ENCODE peak calls at places on chromosomes 13 and 19, in five cellular contexts. One of them, this sample, is unnamed.

GRCh38 chr13:23771966-23772365 is 117.2 kb downstream of the MIPEP start:
- DNase-seq in bronchial epithelial cell: peak
- DNase-seq in cardiac fibroblast: peak
- DNase-seq in lower leg skin: no peak
- DNase-seq in fibroblast of pulmonary artery: no peak
- DNase-seq in this sample: no peak

GRCh38 chr13:67299731-67300130 is 69.6 kb upstream of the PCDH9 start:
- DNase-seq in bronchial epithelial cell: peak
- DNase-seq in cardiac fibroblast: peak
- DNase-seq in lower leg skin: no peak
- DNase-seq in fibroblast of pulmonary artery: peak
- DNase-seq in this sample: no peak

GRCh38 chr13:24307211-24308067 is 1.9 kb upstream of the C1QTNF9 start:
- DNase-seq in bronchial epithelial cell: no peak
- DNase-seq in cardiac fibroblast: no peak
- DNase-seq in lower leg skin: no peak
- DNase-seq in fibroblast of pulmonary artery: peak
- DNase-seq in this sample: no peak

GRCh38 chr13:113845723-113846638 is 17.9 kb downstream of the GAS6 start:
- DNase-seq in bronchial epithelial cell: no peak
- DNase-seq in cardiac fibroblast: no peak
- DNase-seq in lower leg skin: no peak
- DNase-seq in fibroblast of pulmonary artery: no peak
- DNase-seq in this sample: no peak

GRCh38 chr19:44682807-44683206 is 11.5 kb downstream of the CEACAM19 start:
- DNase-seq in bronchial epithelial cell: no peak
- DNase-seq in cardiac fibroblast: no peak
- DNase-seq in lower leg skin: no peak
- DNase-seq in fibroblast of pulmonary artery: no peak
- DNase-seq in this sample: no peak

GRCh38 chr13:100694722-100695644 is 20.4 kb upstream of the TMTC4 start:
- DNase-seq in bronchial epithelial cell: peak
- DNase-seq in cardiac fibroblast: peak
- DNase-seq in lower leg skin: no peak
- DNase-seq in fibroblast of pulmonary artery: peak
- DNase-seq in this sample: no peak

GRCh38 chr19:33286899-33287298 is 15.4 kb downstream of the CEBPA start:
- DNase-seq in bronchial epithelial cell: no peak
- DNase-seq in cardiac fibroblast: no peak
- DNase-seq in lower leg skin: no peak
- DNase-seq in fibroblast of pulmonary artery: no peak
- DNase-seq in this sample: peak

GRCh38 chr13:19152403-19152802 is 29.2 kb downstream of the TUBA3C start:
- DNase-seq in bronchial epithelial cell: no peak
- DNase-seq in cardiac fibroblast: no peak
- DNase-seq in lower leg skin: no peak
- DNase-seq in fibroblast of pulmonary artery: no peak
- DNase-seq in this sample: no peak

GRCh38 chr13:103788061-103788652 is 721.9 kb upstream of the SLC10A2 start:
- DNase-seq in bronchial epithelial cell: no peak
- DNase-seq in cardiac fibroblast: no peak
- DNase-seq in lower leg skin: no peak
- DNase-seq in fibroblast of pulmonary artery: peak
- DNase-seq in this sample: no peak

GRCh38 chr19:33401683-33402420 is 28.3 kb downstream of the CEBPG start:
- DNase-seq in bronchial epithelial cell: no peak
- DNase-seq in cardiac fibroblast: no peak
- DNase-seq in lower leg skin: no peak
- DNase-seq in fibroblast of pulmonary artery: no peak
- DNase-seq in this sample: no peak

GRCh38 chr19:33868821-33869412 is 72.2 kb downstream of the KCTD15 start:
- DNase-seq in bronchial epithelial cell: peak
- DNase-seq in cardiac fibroblast: peak
- DNase-seq in lower leg skin: peak
- DNase-seq in fibroblast of pulmonary artery: peak
- DNase-seq in this sample: no peak

GRCh38 chr13:78606471-78607408 is 3.4 kb upstream of the POU4F1 start:
- DNase-seq in bronchial epithelial cell: no peak
- DNase-seq in cardiac fibroblast: no peak
- DNase-seq in lower leg skin: no peak
- DNase-seq in fibroblast of pulmonary artery: no peak
- DNase-seq in this sample: no peak

GRCh38 chr13:30607908-30608307 is 9.8 kb upstream of the USPL1 start:
- DNase-seq in bronchial epithelial cell: peak
- DNase-seq in cardiac fibroblast: peak
- DNase-seq in lower leg skin: no peak
- DNase-seq in fibroblast of pulmonary artery: no peak
- DNase-seq in this sample: peak

GRCh38 chr13:40126301-40127085 is 471.0 kb downstream of the COG6 start:
- DNase-seq in bronchial epithelial cell: peak
- DNase-seq in cardiac fibroblast: no peak
- DNase-seq in lower leg skin: no peak
- DNase-seq in fibroblast of pulmonary artery: no peak
- DNase-seq in this sample: no peak

GRCh38 chr19:43634516-43634876 is 5.2 kb downstream of the CADM4 start:
- DNase-seq in bronchial epithelial cell: no peak
- DNase-seq in cardiac fibroblast: no peak
- DNase-seq in lower leg skin: no peak
- DNase-seq in fibroblast of pulmonary artery: no peak
- DNase-seq in this sample: no peak

GRCh38 chr19:33214621-33215020 is 11.0 kb downstream of the SLC7A10 start:
- DNase-seq in bronchial epithelial cell: peak
- DNase-seq in cardiac fibroblast: peak
- DNase-seq in lower leg skin: no peak
- DNase-seq in fibroblast of pulmonary artery: peak
- DNase-seq in this sample: peak

GRCh38 chr19:15354557-15355296 is 22.4 kb upstream of the BRD4 start:
- DNase-seq in bronchial epithelial cell: no peak
- DNase-seq in cardiac fibroblast: no peak
- DNase-seq in lower leg skin: no peak
- DNase-seq in fibroblast of pulmonary artery: no peak
- DNase-seq in this sample: no peak

GRCh38 chr19:29872224-29872731 is 60.5 kb downstream of the CCNE1 start:
- DNase-seq in bronchial epithelial cell: peak
- DNase-seq in cardiac fibroblast: peak
- DNase-seq in lower leg skin: no peak
- DNase-seq in fibroblast of pulmonary artery: peak
- DNase-seq in this sample: no peak

GRCh38 chr19:23777216-23777615 is 18.5 kb upstream of the ZNF681 start:
- DNase-seq in bronchial epithelial cell: peak
- DNase-seq in cardiac fibroblast: no peak
- DNase-seq in lower leg skin: no peak
- DNase-seq in fibroblast of pulmonary artery: no peak
- DNase-seq in this sample: no peak

GRCh38 chr19:50377517-50377916 is 1.3 kb downstream of the NR1H2 start:
- DNase-seq in bronchial epithelial cell: no peak
- DNase-seq in cardiac fibroblast: no peak
- DNase-seq in lower leg skin: no peak
- DNase-seq in fibroblast of pulmonary artery: no peak
- DNase-seq in this sample: no peak
- H3K4me3 ChIP-seq in bronchial epithelial cell: no peak
- H3K4me3 ChIP-seq in cardiac fibroblast: no peak
- H3K4me3 ChIP-seq in lower leg skin: no peak
- H3K4me3 ChIP-seq in fibroblast of pulmonary artery: no peak
- H3K4me3 ChIP-seq in this sample: no peak

DNA sequence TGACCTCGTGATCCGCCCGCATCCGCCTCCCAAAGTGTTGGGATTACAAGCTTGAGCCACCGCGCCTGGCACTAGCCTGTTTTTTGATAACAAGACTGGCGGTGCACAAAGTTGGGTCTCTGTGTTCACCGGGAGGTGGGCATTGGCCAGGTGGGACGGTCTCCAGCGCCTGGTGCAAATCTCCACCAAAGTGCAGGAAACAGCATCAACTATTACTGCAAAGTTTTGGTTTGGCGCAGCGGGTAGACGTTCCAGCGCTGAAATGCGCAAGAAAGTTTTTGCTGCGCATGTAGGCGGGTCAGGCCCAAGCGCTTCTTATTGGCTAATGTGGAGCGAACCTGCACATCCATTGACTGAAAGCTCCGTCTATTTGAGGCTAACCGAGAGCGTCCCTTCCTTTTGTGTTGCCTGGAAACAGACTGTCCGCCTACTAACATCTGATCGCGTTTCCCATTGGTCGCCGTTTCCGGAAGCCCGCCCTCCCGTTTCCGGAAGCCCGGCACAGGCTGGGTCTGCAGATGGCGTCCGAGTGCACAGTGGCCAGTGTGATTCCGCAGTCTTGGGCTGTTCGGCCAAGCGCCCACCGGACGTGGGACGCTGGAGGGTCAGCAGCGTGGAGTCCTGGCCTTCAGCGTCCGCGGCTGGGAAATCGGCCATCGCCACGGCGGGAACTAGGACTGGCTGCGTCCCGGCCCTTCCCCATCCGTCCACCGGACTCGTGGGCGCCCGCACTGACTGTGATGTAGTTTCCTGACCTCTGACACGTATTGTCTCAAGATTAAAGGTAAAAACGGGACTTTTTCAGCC is 53.3 kb upstream of the ZNF527 start:
- DNase-seq in bronchial epithelial cell: peak
- DNase-seq in cardiac fibroblast: peak
- DNase-seq in lower leg skin: peak
- DNase-seq in fibroblast of pulmonary artery: peak
- DNase-seq in this sample: peak
- H3K4me3 ChIP-seq in bronchial epithelial cell: peak
- H3K4me3 ChIP-seq in cardiac fibroblast: peak
- H3K4me3 ChIP-seq in lower leg skin: peak
- H3K4me3 ChIP-seq in fibroblast of pulmonary artery: peak
- H3K4me3 ChIP-seq in this sample: peak

GRCh38 chr19:52188822-52189744 is 769 bp upstream of the PPP2R1A start:
- DNase-seq in bronchial epithelial cell: peak
- DNase-seq in cardiac fibroblast: no peak
- DNase-seq in lower leg skin: peak
- DNase-seq in fibroblast of pulmonary artery: no peak
- DNase-seq in this sample: no peak

GRCh38 chr19:52191374-52191773 is 1.5 kb downstream of the PPP2R1A start:
- DNase-seq in bronchial epithelial cell: no peak
- DNase-seq in cardiac fibroblast: no peak
- DNase-seq in lower leg skin: no peak
- DNase-seq in fibroblast of pulmonary artery: no peak
- DNase-seq in this sample: no peak

GRCh38 chr19:52190679-52191293 is 934 bp downstream of the PPP2R1A start:
- DNase-seq in bronchial epithelial cell: peak
- DNase-seq in cardiac fibroblast: peak
- DNase-seq in lower leg skin: peak
- DNase-seq in fibroblast of pulmonary artery: peak
- DNase-seq in this sample: peak

GRCh38 chr19:52189745-52190678 is at the start of gene PPP2R1A:
- DNase-seq in bronchial epithelial cell: peak
- DNase-seq in cardiac fibroblast: peak
- DNase-seq in lower leg skin: peak
- DNase-seq in fibroblast of pulmonary artery: peak
- DNase-seq in this sample: peak

DNA sequence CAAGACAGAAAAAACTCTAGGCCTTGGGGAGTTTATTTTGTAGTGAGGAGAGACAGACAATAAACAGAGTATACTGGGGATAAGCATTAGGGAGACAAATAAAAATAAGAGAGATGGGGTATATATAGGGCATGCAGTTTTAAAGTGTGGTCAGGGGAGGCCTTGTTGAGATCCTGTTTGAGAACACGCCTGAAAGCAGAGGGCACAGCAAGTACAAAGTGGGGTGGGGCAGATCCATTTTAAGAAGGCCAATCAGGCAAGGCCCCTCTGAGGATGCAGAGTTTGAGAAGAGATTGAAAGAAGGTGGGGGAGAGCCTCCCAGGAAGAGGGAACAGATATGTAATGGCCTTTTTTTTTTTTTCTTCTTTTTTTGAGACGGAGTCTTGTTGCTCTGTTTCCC is 2.1 kb downstream of the PPP2R1A start:
- DNase-seq in bronchial epithelial cell: no peak
- DNase-seq in cardiac fibroblast: peak
- DNase-seq in lower leg skin: no peak
- DNase-seq in fibroblast of pulmonary artery: no peak
- DNase-seq in this sample: no peak
- H3K4me3 ChIP-seq in bronchial epithelial cell: no peak
- H3K4me3 ChIP-seq in cardiac fibroblast: no peak
- H3K4me3 ChIP-seq in lower leg skin: no peak
- H3K4me3 ChIP-seq in fibroblast of pulmonary artery: no peak
- H3K4me3 ChIP-seq in this sample: no peak

GRCh38 chr19:12885749-12886706 is 973 bp downstream of the KLF1 start:
- DNase-seq in bronchial epithelial cell: no peak
- DNase-seq in cardiac fibroblast: peak
- DNase-seq in lower leg skin: no peak
- DNase-seq in fibroblast of pulmonary artery: no peak
- DNase-seq in this sample: no peak
- H3K4me3 ChIP-seq in bronchial epithelial cell: peak
- H3K4me3 ChIP-seq in cardiac fibroblast: peak
- H3K4me3 ChIP-seq in lower leg skin: no peak
- H3K4me3 ChIP-seq in fibroblast of pulmonary artery: peak
- H3K4me3 ChIP-seq in this sample: peak

GRCh38 chr19:35135389-35135909 is 590 bp upstream of the LGI4 start:
- DNase-seq in bronchial epithelial cell: no peak
- DNase-seq in cardiac fibroblast: peak
- DNase-seq in lower leg skin: no peak
- DNase-seq in fibroblast of pulmonary artery: peak
- DNase-seq in this sample: peak

GRCh38 chr19:35132254-35132653 is 2.6 kb downstream of the LGI4 start:
- DNase-seq in bronchial epithelial cell: no peak
- DNase-seq in cardiac fibroblast: no peak
- DNase-seq in lower leg skin: no peak
- DNase-seq in fibroblast of pulmonary artery: no peak
- DNase-seq in this sample: no peak

GRCh38 chr19:35133826-35134225 is 1.0 kb downstream of the LGI4 start:
- DNase-seq in bronchial epithelial cell: no peak
- DNase-seq in cardiac fibroblast: no peak
- DNase-seq in lower leg skin: no peak
- DNase-seq in fibroblast of pulmonary artery: no peak
- DNase-seq in this sample: no peak

GRCh38 chr19:35136231-35136630 is 1.4 kb upstream of the LGI4 start:
- DNase-seq in bronchial epithelial cell: no peak
- DNase-seq in cardiac fibroblast: no peak
- DNase-seq in lower leg skin: no peak
- DNase-seq in fibroblast of pulmonary artery: no peak
- DNase-seq in this sample: no peak

DNA sequence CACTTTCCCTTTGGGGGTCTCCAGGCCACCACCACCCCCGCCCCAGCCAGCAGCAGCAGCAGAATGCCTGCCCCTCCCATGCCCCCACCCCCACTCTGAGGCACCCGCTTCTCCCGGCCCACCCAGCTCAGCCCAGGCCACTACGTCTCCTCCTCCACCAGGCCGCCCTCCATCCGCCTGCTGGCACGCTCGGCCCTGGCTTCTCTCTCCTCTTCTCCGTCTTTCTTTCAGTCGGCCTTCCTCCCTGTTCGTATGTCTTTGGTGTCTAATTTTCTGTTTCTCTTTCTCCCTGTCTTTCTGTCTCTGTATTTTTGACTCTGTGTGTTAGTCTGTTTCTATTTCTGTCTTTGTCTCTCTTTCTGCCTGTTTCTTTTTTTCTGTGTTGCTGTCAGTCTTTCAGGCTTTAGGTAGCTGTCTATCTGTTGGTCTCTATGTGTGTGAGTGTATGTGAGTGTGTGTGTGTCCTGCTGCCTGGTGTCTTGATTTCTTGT is at the start of gene LGI4:
- DNase-seq in bronchial epithelial cell: no peak
- DNase-seq in cardiac fibroblast: no peak
- DNase-seq in lower leg skin: no peak
- DNase-seq in fibroblast of pulmonary artery: no peak
- DNase-seq in this sample: no peak
- H3K4me3 ChIP-seq in bronchial epithelial cell: no peak
- H3K4me3 ChIP-seq in cardiac fibroblast: no peak
- H3K4me3 ChIP-seq in lower leg skin: peak
- H3K4me3 ChIP-seq in fibroblast of pulmonary artery: no peak
- H3K4me3 ChIP-seq in this sample: no peak

This sample was measured in HL-60.